ENCODE peak calls at places on chromosomes 12 and 14, in eight cellular contexts. I is CD8-positive, alpha-beta T cell; P is myocyte; R is HFF-Myc; X is activated naive CD8-positive, alpha-beta T cell treated with anti-CD3 and anti-CD28 coated beads, Interleukin-2, amount 50 U/mL, for 24 hours; Z is GM13976; L is HAP-1; K is HFFc6. A is an unnamed sample.
A peak's percentile ranks its signal among the peaks of the same experiment; 100 is the strongest.

GRCh38 chr14:102829106-102829505 is 51.9 kb downstream of the TRAF3 start:
- DNase-seq in X (no peak), P (no peak), I (no peak), K (no peak), L (no peak), Z (no peak), R (no peak), A (no peak)

GRCh38 chr12:125403145-125403789 is 338.0 kb downstream of the AACS start:
- DNase-seq in R (peak; percentile 2), Z (peak; percentile 22), P (peak; percentile 2), L (peak; percentile 19), K (no peak), X (peak; percentile 2), I (no peak), A (no peak)

GRCh38 chr14:99313234-99313633 is 41.2 kb upstream of the BCL11B start:
- DNase-seq in K (no peak), R (no peak), L (no peak), P (no peak), X (no peak), Z (no peak), I (no peak), A (peak; percentile 84)

GRCh38 chr12:79687711-79688270 is 3.0 kb downstream of the PAWR start:
- DNase-seq in K (no peak), I (no peak), R (no peak), P (no peak), Z (no peak), L (peak; percentile 86), X (no peak), A (no peak)

GRCh38 chr12:93279849-93280412 is 97.8 kb upstream of the NUDT4 start:
- DNase-seq in K (no peak), R (peak; percentile 12), P (peak; percentile 31), X (no peak), I (no peak), Z (no peak), L (no peak), A (no peak)

GRCh38 chr12:92226961-92227360 is 81.3 kb upstream of the BTG1 start:
- DNase-seq in L (no peak), R (no peak), K (no peak), I (no peak), P (no peak), Z (no peak), X (no peak), A (no peak)

GRCh38 chr12:107895966-107896365 is 121.5 kb downstream of the ASCL4 start:
- DNase-seq in Z (no peak), I (no peak), P (no peak), R (no peak), X (no peak), L (no peak), K (no peak), A (no peak)

GRCh38 chr12:111976291-111976690 is 36.7 kb downstream of the TMEM116 start:
- DNase-seq in I (no peak), K (no peak), P (no peak), X (no peak), L (no peak), R (no peak), Z (no peak), A (no peak)

GRCh38 chr12:74983917-74984316 is 225.7 kb downstream of the KCNC2 start:
- DNase-seq in R (no peak), X (no peak), L (no peak), Z (no peak), P (no peak), K (no peak), I (no peak), A (no peak)

GRCh38 chr12:9813821-9814798 is 13.2 kb upstream of the KLRF1 start:
- DNase-seq in P (peak; percentile 42), X (peak; percentile 95), I (peak; percentile 92), K (peak; percentile 13), R (peak; percentile 6), L (peak; percentile 49), Z (peak; percentile 94), A (no peak)

GRCh38 chr14:56648508-56649301 is 69.1 kb downstream of the TMEM260 start:
- DNase-seq in R (no peak), K (no peak), L (peak; percentile 66), P (no peak), Z (no peak), X (no peak), I (no peak), A (no peak)

GRCh38 chr12:116590561-116590960 is 31.4 kb downstream of the MAP1LC3B2 start:
- DNase-seq in I (no peak), L (no peak), K (peak; percentile 19), X (no peak), P (no peak), R (no peak), Z (no peak), A (no peak)

GRCh38 chr12:89064780-89065179 is 287.5 kb downstream of the DUSP6 start:
- DNase-seq in L (no peak), P (no peak), K (peak; percentile 90), R (no peak), Z (no peak), X (no peak), I (no peak), A (peak; percentile 47)

GRCh38 chr12:14952295-14952995 is 9.0 kb downstream of the ARHGDIB start:
- DNase-seq in I (peak; percentile 42), Z (peak; percentile 21), R (peak; percentile 82), L (no peak), K (peak; percentile 92), X (no peak), P (peak; percentile 63), A (no peak)

GRCh38 chr14:35335388-35336092 is 43.4 kb downstream of the PSMA6 start:
- DNase-seq in L (no peak), X (no peak), Z (no peak), P (no peak), R (no peak), K (no peak), I (no peak), A (no peak)

GRCh38 chr14:73774244-73774575 is 60.0 kb upstream of the PNMA1 start:
- DNase-seq in R (no peak), Z (no peak), P (no peak), I (no peak), K (no peak), L (no peak), X (no peak), A (peak; percentile 84)

GRCh38 chr14:104973215-104974145 is 4.7 kb downstream of the AHNAK2 start:
- DNase-seq in Z (no peak), X (no peak), R (peak; percentile 84), I (no peak), P (peak; percentile 98), K (peak; percentile 95), L (no peak), A (peak; percentile 96)

GRCh38 chr12:99686142-99686541 is 38.6 kb downstream of the GARIN6 start:
- DNase-seq in P (no peak), I (no peak), K (no peak), Z (no peak), L (no peak), R (no peak), X (no peak), A (no peak)

GRCh38 chr14:100882026-100882967 is 21.2 kb downstream of the RTL1 start:
- DNase-seq in P (no peak), X (no peak), I (no peak), K (no peak), Z (no peak), L (no peak), R (no peak), A (no peak)

GRCh38 chr12:41663487-41664258 is 475.6 kb downstream of the PDZRN4 start:
- DNase-seq in X (no peak), Z (no peak), L (peak; percentile 65), K (no peak), I (no peak), R (no peak), P (peak; percentile 12), A (no peak)

GRCh38 chr14:49549881-49550280 is 36.3 kb downstream of the RPS29 start:
- DNase-seq in X (no peak), I (no peak), Z (no peak), K (peak; percentile 46), P (peak; percentile 39), L (peak; percentile 86), R (no peak), A (peak; percentile 80)

GRCh38 chr12:38785376-38785775 is 120.0 kb downstream of the CPNE8 start:
- DNase-seq in I (no peak), L (no peak), R (no peak), K (no peak), X (no peak), Z (no peak), P (no peak), A (no peak)

GRCh38 chr12:95582230-95583058 is 31.2 kb upstream of the USP44 start:
- DNase-seq in I (no peak), R (peak; percentile 19), Z (no peak), K (peak; percentile 47), P (peak; percentile 65), L (peak; percentile 69), X (no peak), A (no peak)

GRCh38 chr12:90036641-90037040 is 328.0 kb upstream of the ATP2B1 start:
- DNase-seq in R (peak; percentile 73), K (peak; percentile 30), L (no peak), I (no peak), X (no peak), Z (no peak), P (no peak), A (no peak)

GRCh38 chr14:68510201-68510600 is 282.7 kb downstream of the ZFP36L1 start:
- DNase-seq in I (no peak), K (peak; percentile 90), Z (no peak), R (peak; percentile 94), X (no peak), L (no peak), P (peak; percentile 74), A (no peak)

GRCh38 chr12:124687695-124688301 is 120.4 kb upstream of the NCOR2 start:
- DNase-seq in L (no peak), Z (no peak), X (peak; percentile 23), K (no peak), P (peak; percentile 49), I (peak; percentile 20), R (no peak), A (no peak)

GRCh38 chr12:91178139-91178561 is 4.5 kb downstream of the DCN start:
- DNase-seq in R (no peak), L (peak; percentile 8), X (no peak), Z (no peak), P (peak; percentile 82), K (peak; percentile 46), I (no peak), A (no peak)

GRCh38 chr12:99121476-99121965 is 476.4 kb downstream of the APAF1 start:
- DNase-seq in I (no peak), X (no peak), Z (no peak), K (no peak), P (no peak), R (no peak), L (no peak), A (no peak)

GRCh38 chr12:79883216-79883615 is 51.7 kb downstream of the PPP1R12A start:
- DNase-seq in X (no peak), R (no peak), K (peak; percentile 74), Z (no peak), P (no peak), I (no peak), L (no peak), A (no peak)

GRCh38 chr12:107553211-107553765 is 132.3 kb upstream of the PWP1 start:
- DNase-seq in P (no peak), L (no peak), Z (no peak), X (no peak), K (no peak), I (no peak), R (no peak), A (peak; percentile 82)

GRCh38 chr14:103871596-103872480 is 24.5 kb upstream of the PPP1R13B start:
- DNase-seq in X (peak; percentile 87), L (no peak), Z (peak; percentile 96), I (peak; percentile 79), P (no peak), R (no peak), K (no peak), A (no peak)

GRCh38 chr12:132512197-132513069 is 22.5 kb downstream of the FBRSL1 start:
- DNase-seq in X (no peak), P (no peak), Z (no peak), I (no peak), R (no peak), L (no peak), K (no peak), A (no peak)

GRCh38 chr12:54428050-54429013 is 9.3 kb upstream of the ITGA5 start:
- DNase-seq in P (peak; percentile 40), Z (no peak), I (no peak), R (no peak), X (no peak), K (peak; percentile 84), L (no peak), A (no peak)

GRCh38 chr12:122423258-122424165 is 1.0 kb upstream of the CLIP1 start:
- DNase-seq in K (no peak), P (peak; percentile 87), L (peak; percentile 69), I (no peak), R (no peak), Z (no peak), X (no peak), A (peak; percentile 92)